ENCODE peak calls at places on chromosomes 16 and 17, in nine cellular contexts. G is tibial nerve; Q is NB4; M is Peyer's patch; D is BJ; O is ascending aorta; C is CD8-positive, alpha-beta memory T cell; V is skeletal muscle cell; L is IMR-90. U is an unnamed sample.

GRCh38 chr16:83439412-83439811 is 368.4 kb upstream of the HSBP1 start:
- DNase-seq in Q (no peak), G (no peak), D (no peak), V (no peak), M (no peak), L (no peak), O (no peak), C (no peak), U (no peak)

GRCh38 chr17:1050996-1051925 is 54.3 kb downstream of the TIMM22 start:
- DNase-seq in L (no peak), C (no peak), Q (no peak), M (no peak), O (no peak), D (no peak), G (no peak), V (no peak), U (no peak)

GRCh38 chr17:48132375-48132774 is 24.8 kb downstream of the SNX11 start:
- DNase-seq in G (no peak), D (no peak), L (no peak), C (no peak), Q (no peak), M (peak; percentile 42), O (no peak), V (no peak), U (no peak)

GRCh38 chr17:49944451-49944850 is 24.5 kb upstream of the DLX4 start:
- DNase-seq in D (no peak), L (no peak), V (no peak), O (no peak), C (no peak), G (no peak), M (no peak), Q (no peak), U (no peak)

GRCh38 chr17:15893333-15894024 is 51.5 kb upstream of the ADORA2B start:
- DNase-seq in O (no peak), M (no peak), C (no peak), V (no peak), L (peak; percentile 65), Q (no peak), G (no peak), D (no peak), U (no peak)

GRCh38 chr16:85136705-85137322 is 24.5 kb upstream of the CIBAR2 start:
- DNase-seq in D (no peak), C (no peak), V (no peak), O (peak; percentile 77), M (no peak), Q (no peak), L (no peak), G (peak; percentile 42), U (no peak)

GRCh38 chr17:50925296-50925891 is 59.2 kb upstream of the TOB1 start:
- DNase-seq in Q (no peak), G (no peak), D (no peak), V (no peak), C (no peak), M (no peak), O (no peak), L (no peak), U (no peak)

GRCh38 chr17:37698132-37698615 is 46.7 kb downstream of the HNF1B start:
- DNase-seq in D (no peak), O (no peak), G (no peak), C (no peak), Q (peak; percentile 28), L (peak; percentile 79), V (peak; percentile 16), M (no peak), U (no peak)

DNA sequence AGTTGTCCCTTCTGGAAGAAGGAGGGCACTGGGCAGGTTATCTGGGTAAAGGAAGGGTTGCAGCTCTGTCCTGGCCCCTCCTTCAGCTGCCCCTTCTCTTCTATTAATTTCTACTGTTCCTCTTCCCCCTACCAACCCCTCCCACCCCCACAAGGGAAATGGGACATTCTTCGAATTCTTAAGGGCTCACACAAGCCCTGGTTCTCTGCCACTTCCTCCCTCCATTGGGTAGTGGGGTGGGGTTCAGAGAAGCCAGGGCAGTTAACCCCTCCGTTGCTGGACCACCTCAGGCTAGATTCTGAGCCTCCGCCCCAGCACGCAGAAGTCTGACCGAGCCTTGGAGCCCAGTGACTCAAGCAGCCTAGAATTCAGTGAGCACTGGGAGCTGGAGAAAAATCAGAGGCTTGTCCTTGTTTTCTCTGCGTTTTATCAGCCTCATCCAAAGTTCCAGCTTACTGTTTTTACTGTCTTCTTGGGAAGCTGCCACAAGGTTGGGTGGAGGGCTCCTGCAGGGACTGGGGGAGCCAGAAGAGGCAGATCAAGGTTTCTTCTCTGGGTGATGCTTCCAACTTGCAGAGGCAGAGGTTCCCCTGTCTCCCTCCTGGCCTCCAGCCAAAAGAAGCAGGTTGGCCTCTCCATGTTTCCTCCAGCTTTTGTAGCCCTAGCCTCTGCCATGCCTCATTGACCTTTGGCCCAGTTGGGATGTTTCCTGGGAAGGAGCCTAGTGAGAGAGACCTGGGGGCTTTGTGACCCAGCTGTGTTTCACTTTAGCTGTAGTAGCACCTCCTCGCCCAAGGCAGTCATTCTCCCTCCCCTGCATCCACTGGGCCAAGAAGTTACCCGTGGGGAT is 10.2 kb downstream of the LASP1 start:
- DNase-seq in M (no peak), O (peak; percentile 76), C (no peak), L (peak; percentile 83), V (no peak), D (peak; percentile 58), G (peak; percentile 51), Q (peak; percentile 34), U (peak; percentile 87)
- H3K4me3 ChIP-seq in M (peak overlapping the region; percentile 14), O (peak overlapping the region; percentile 18), C (peak overlapping the region; percentile 51), L (no peak overlapping the region), V (peak overlapping the region; percentile 14), D (no peak overlapping the region), G (no peak overlapping the region), Q (no peak overlapping the region), U (peak overlapping the region; percentile 12)

GRCh38 chr17:17937450-17937849 is 34.8 kb downstream of the TOM1L2 start:
- DNase-seq in L (peak; percentile 57), M (no peak), V (no peak), Q (no peak), D (no peak), C (no peak), O (no peak), G (no peak), U (peak; percentile 68)

GRCh38 chr17:17940451-17940911 is 31.7 kb downstream of the TOM1L2 start:
- DNase-seq in L (peak; percentile 47), G (no peak), Q (no peak), C (no peak), M (peak; percentile 23), O (no peak), D (no peak), V (no peak), U (peak; percentile 55)

GRCh38 chr17:17937958-17938357 is 34.2 kb downstream of the TOM1L2 start:
- DNase-seq in C (no peak), G (no peak), V (no peak), D (no peak), L (no peak), Q (no peak), O (no peak), M (peak; percentile 24), U (no peak)

GRCh38 chr17:17941015-17941414 is 31.2 kb downstream of the TOM1L2 start:
- DNase-seq in L (no peak), O (no peak), D (no peak), V (no peak), Q (no peak), G (no peak), M (peak; percentile 10), C (no peak), U (no peak)

DNA sequence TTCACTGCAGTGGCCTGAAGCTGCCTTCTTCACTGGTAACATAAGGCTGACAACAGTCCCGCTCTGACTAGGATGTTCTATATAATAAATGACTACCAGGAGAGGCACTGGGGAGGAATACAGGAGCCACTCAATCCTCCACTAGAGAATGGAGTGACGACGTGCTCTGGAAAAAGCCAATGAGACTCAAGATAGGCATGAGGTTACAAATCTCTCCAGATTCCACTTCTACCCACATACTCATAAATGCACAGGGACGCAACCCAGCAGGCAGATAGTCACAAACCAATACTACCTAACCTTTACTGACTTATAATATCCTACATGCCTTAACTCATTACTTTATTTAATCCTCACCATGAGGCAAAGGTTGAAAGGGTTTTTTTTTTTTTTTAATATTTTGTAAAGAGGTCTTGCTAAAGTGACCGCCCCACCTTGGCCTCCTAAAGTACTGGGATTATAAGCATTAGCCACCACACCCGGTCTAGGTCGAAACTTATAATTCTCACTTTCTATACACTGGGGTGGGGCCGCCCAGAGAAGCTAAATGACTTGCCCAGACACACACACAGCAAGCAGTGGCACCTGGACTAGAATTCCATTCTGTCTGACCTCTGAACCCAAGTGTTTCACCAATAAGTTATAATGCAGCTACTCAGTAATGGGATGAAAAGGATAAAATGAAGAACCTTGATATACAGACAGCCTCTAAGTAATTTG is 33.7 kb downstream of the TOM1L2 start:
- DNase-seq in M (peak; percentile 62), Q (no peak), C (no peak), D (no peak), G (no peak), L (no peak), O (no peak), V (no peak), U (no peak)
- H3K4me3 ChIP-seq in M (no peak overlapping the region), Q (no peak overlapping the region), C (no peak overlapping the region), D (no peak overlapping the region), G (no peak overlapping the region), L (no peak overlapping the region), O (no peak overlapping the region), V (no peak overlapping the region), U (no peak overlapping the region)

GRCh38 chr17:66344473-66344872 is 42.1 kb downstream of the PRKCA start:
- DNase-seq in L (no peak), O (no peak), C (no peak), D (no peak), M (no peak), V (no peak), G (no peak), Q (no peak), U (no peak)
- H3K4me3 ChIP-seq in L (no peak overlapping the region), O (no peak overlapping the region), C (no peak overlapping the region), D (no peak overlapping the region), M (no peak overlapping the region), V (no peak overlapping the region), G (no peak overlapping the region), Q (no peak overlapping the region), U (no peak overlapping the region)

GRCh38 chr16:90011196-90011819 is 7.9 kb downstream of the DBNDD1 start:
- DNase-seq in D (no peak), Q (no peak), O (no peak), M (no peak), V (no peak), L (no peak), G (no peak), C (no peak), U (no peak)

GRCh38 chr16:90009172-90009899 is 9.9 kb downstream of the DBNDD1 start:
- DNase-seq in D (no peak), C (no peak), L (no peak), O (no peak), G (no peak), V (no peak), M (no peak), Q (no peak), U (no peak)

GRCh38 chr16:90007015-90007414 is 12.2 kb downstream of the DBNDD1 start:
- DNase-seq in V (no peak), C (no peak), D (no peak), O (no peak), L (no peak), M (no peak), G (no peak), Q (no peak), U (no peak)

GRCh38 chr16:90010676-90011075 is 8.6 kb downstream of the DBNDD1 start:
- DNase-seq in L (no peak), O (no peak), Q (no peak), D (no peak), C (no peak), V (no peak), M (no peak), G (no peak), U (no peak)

DNA sequence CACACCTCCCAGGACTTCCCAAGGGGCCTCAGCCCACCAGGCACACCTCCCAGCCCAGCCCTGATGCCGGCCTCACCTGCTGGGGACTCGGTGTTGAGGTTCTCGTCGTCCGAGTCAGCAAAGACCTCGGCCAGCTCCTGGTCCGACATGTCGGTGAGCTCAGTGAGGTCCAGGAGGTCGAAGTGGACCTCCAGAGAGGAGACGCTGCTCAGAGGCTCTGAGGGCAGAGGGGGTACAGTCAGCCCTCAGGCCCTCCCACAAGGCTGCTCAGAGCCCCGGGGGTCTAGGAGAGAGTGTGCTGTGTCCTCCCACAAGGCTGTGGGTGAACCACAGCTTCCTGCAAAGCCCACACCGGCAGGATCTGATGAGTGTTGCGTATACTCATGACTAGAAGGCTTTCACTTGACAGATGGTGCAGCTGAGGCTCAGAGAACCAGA is 10.5 kb downstream of the DBNDD1 start:
- DNase-seq in L (peak; percentile 16), C (peak; percentile 81), Q (peak; percentile 99), G (no peak), V (no peak), D (no peak), M (peak; percentile 85), O (no peak), U (no peak)
- H3K4me3 ChIP-seq in L (no peak overlapping the region), C (peak overlapping the region; percentile 65), Q (peak overlapping the region; percentile 54), G (no peak overlapping the region), V (no peak overlapping the region), D (no peak overlapping the region), M (no peak overlapping the region), O (no peak overlapping the region), U (no peak overlapping the region)

U was measured in retinal pigment epithelial cell.